ENCODE peak calls at places on chromosomes 7 and 10, in four cellular contexts. H is H54, Z is GM23338, M is fibroblast of lung. K is an unnamed sample.

GRCh38 chr10:113337142-113337541 is 215.7 kb upstream of the HABP2 start:
- DNase-seq in M (peak), H (no peak), Z (no peak), K (no peak)

GRCh38 chr10:22740180-22740579 is 25.8 kb upstream of the PIP4K2A start:
- DNase-seq in H (no peak), Z (no peak), M (peak), K (no peak)

GRCh38 chr7:143416565-143417149 is 8.0 kb upstream of the EPHA1 start:
- DNase-seq in H (peak), Z (peak), M (peak), K (no peak)

GRCh38 chr10:112810651-112811215 is 139.3 kb upstream of the TCF7L2 start:
- DNase-seq in M (peak), H (no peak), Z (no peak), K (no peak)

GRCh38 chr10:103916254-103916653 is 1.7 kb downstream of the STN1 start:
- DNase-seq in M (no peak), Z (no peak), H (no peak), K (no peak)

GRCh38 chr10:71957546-71958275 is 6.5 kb upstream of the CHST3 start:
- DNase-seq in Z (peak), H (no peak), M (no peak), K (no peak)

GRCh38 chr7:82105463-82105862 is 335.6 kb upstream of the HGF start:
- DNase-seq in M (peak), Z (no peak), H (peak), K (no peak)

GRCh38 chr7:17371656-17372524 is 73.4 kb downstream of the AHR start:
- DNase-seq in Z (no peak), H (peak), M (peak), K (no peak)

GRCh38 chr10:124119933-124120332 is 26.5 kb upstream of the CHST15 start:
- DNase-seq in M (no peak), Z (no peak), H (no peak), K (no peak)

GRCh38 chr10:17028843-17029580 is 100.6 kb downstream of the CUBN start:
- DNase-seq in Z (no peak), M (no peak), H (no peak), K (no peak)

GRCh38 chr7:123492485-123492884 is 41.9 kb downstream of the IQUB start:
- DNase-seq in H (no peak), M (no peak), Z (peak), K (no peak)

GRCh38 chr7:27933691-27934565 is 194.0 kb downstream of the TAX1BP1 start:
- DNase-seq in H (peak), M (peak), Z (peak), K (no peak)

GRCh38 chr7:35556532-35557471 is 138.1 kb downstream of the HERPUD2 start:
- DNase-seq in M (no peak), Z (no peak), H (no peak), K (no peak)

GRCh38 chr10:98055875-98056516 is 25.6 kb upstream of the CRTAC1 start:
- DNase-seq in Z (peak), H (no peak), M (peak), K (no peak)

GRCh38 chr7:24059775-24060174 is 224.2 kb upstream of the NPY start:
- DNase-seq in H (no peak), M (no peak), Z (no peak), K (no peak)

GRCh38 chr10:50453940-50454339 is 169.8 kb downstream of the SGMS1 start:
- DNase-seq in Z (no peak), M (no peak), H (no peak), K (no peak)

GRCh38 chr7:42342381-42342780 is 105.4 kb upstream of the GLI3 start:
- DNase-seq in H (no peak), M (no peak), Z (no peak), K (no peak)